ENCODE peak calls at places on chromosome 22, in seven cellular contexts. J, D, C, A, W, U and E are unnamed samples. For H3K36me3, the result is how much of the 10 kb centered on the place peaks cover.

GRCh38 chr22:35649026-35649553 is 844 bp downstream of the APOL6 start:
- DNase-seq in J (no peak), D (no peak), C (no peak), A (no peak), W (no peak), U (no peak), E (no peak)

GRCh38 chr22:47381240-47381639 is 618.8 kb downstream of the TBC1D22A start:
- DNase-seq in J (no peak), D (no peak), C (no peak), A (no peak), W (no peak), U (no peak), E (no peak)

GRCh38 chr22:49865156-49865555 is 11.5 kb downstream of the ZBED4 start:
- DNase-seq in J (no peak), D (no peak), C (no peak), A (no peak), W (no peak), U (no peak), E (no peak)

GRCh38 chr22:47366026-47366767 is 603.7 kb downstream of the TBC1D22A start:
- DNase-seq in J (no peak), D (no peak), C (no peak), A (peak), W (no peak), U (peak), E (no peak)

GRCh38 chr22:38419864-38420172 is 35.2 kb downstream of the KCNJ4 start:
- DNase-seq in J (no peak), D (no peak), C (no peak), A (no peak), W (no peak), U (no peak), E (no peak)

GRCh38 chr22:19004471-19004870 is 68.4 kb upstream of the PRODH start:
- DNase-seq in J (no peak), D (no peak), C (no peak), A (no peak), W (no peak), U (no peak), E (no peak)

GRCh38 chr22:25644122-25644521 is 79.6 kb downstream of the GRK3 start:
- DNase-seq in J (peak), D (peak), C (no peak), A (no peak), W (no peak), U (no peak), E (no peak)

GRCh38 chr22:25067851-25068421 is 115.4 kb downstream of the KIAA1671 start:
- DNase-seq in J (no peak), D (no peak), C (no peak), A (peak), W (no peak), U (no peak), E (no peak)

GRCh38 chr22:39349506-39349966 is 255 bp upstream of the SYNGR1 start:
- DNase-seq in J (no peak), D (no peak), C (peak), A (peak), W (no peak), U (peak), E (peak)

GRCh38 chr22:35970601-35971417 is 57.8 kb downstream of the RBFOX2 start:
- DNase-seq in J (no peak), D (no peak), C (no peak), A (no peak), W (no peak), U (no peak), E (no peak)

GRCh38 chr22:25146311-25146710 is 53.3 kb upstream of the CRYBB3 start:
- DNase-seq in J (no peak), D (no peak), C (no peak), A (no peak), W (no peak), U (no peak), E (no peak)

GRCh38 chr22:27596133-27596905 is 205.2 kb downstream of the MN1 start:
- DNase-seq in J (no peak), D (peak), C (no peak), A (no peak), W (no peak), U (no peak), E (no peak)

GRCh38 chr22:30649430-30650007 is 13.9 kb downstream of the SLC35E4 start:
- DNase-seq in J (peak), D (peak), C (peak), A (peak), W (peak), U (no peak), E (peak)

GRCh38 chr22:35380537-35381423 is at the start of gene HMOX1:
- DNase-seq in J (peak), D (peak), C (peak), A (peak), W (peak), U (peak), E (peak)

GRCh38 chr22:17910561-17911311 is 113.6 kb downstream of the MICAL3 start:
- DNase-seq in J (peak), D (peak), C (peak), A (no peak), W (no peak), U (peak), E (no peak)

GRCh38 chr22:47176573-47177333 is 414.3 kb downstream of the TBC1D22A start:
- DNase-seq in J (no peak), D (no peak), C (peak), A (no peak), W (no peak), U (no peak), E (peak)

GRCh38 chr22:35218079-35218478 is 39.2 kb upstream of the HMGXB4 start:
- DNase-seq in J (peak), D (peak), C (peak), A (no peak), W (no peak), U (no peak), E (no peak)

GRCh38 chr22:48071828-48072227 is 1309.4 kb downstream of the TBC1D22A start:
- DNase-seq in J (no peak), D (no peak), C (no peak), A (no peak), W (no peak), U (no peak), E (no peak)

GRCh38 chr22:39128508-39128907 is 24.0 kb downstream of the CBX7 start:
- DNase-seq in J (no peak), D (no peak), C (no peak), A (no peak), W (no peak), U (no peak), E (no peak)

GRCh38 chr22:40588726-40589125 is 47.8 kb downstream of the MRTFA start:
- DNase-seq in J (peak), D (peak), C (no peak), A (no peak), W (no peak), U (no peak), E (no peak)

GRCh38 chr22:19974233-19974861 is 32.7 kb upstream of the TXNRD2 start:
- DNase-seq in J (peak), D (peak), C (peak), A (peak), W (peak), U (peak), E (no peak)

GRCh38 chr22:17400305-17400704 is 31.0 kb downstream of the CECR2 start:
- DNase-seq in J (no peak), D (no peak), C (no peak), A (no peak), W (no peak), U (no peak), E (no peak)

GRCh38 chr22:44818727-44819126 is 66.4 kb downstream of the ARHGAP8 start:
- DNase-seq in J (no peak), D (no peak), C (peak), A (no peak), W (no peak), U (no peak), E (no peak)

GRCh38 chr22:44813416-44813815 is 61.0 kb downstream of the ARHGAP8 start:
- DNase-seq in J (no peak), D (no peak), C (peak), A (no peak), W (no peak), U (no peak), E (no peak)

GRCh38 chr22:44816141-44816540 is 63.8 kb downstream of the ARHGAP8 start:
- DNase-seq in J (no peak), D (no peak), C (peak), A (no peak), W (no peak), U (no peak), E (no peak)

GRCh38 chr22:44814266-44815098 is 62.1 kb downstream of the ARHGAP8 start:
- DNase-seq in J (no peak), D (no peak), C (peak), A (no peak), W (no peak), U (no peak), E (no peak)

GRCh38 chr22:44815099-44816070 is 63.0 kb downstream of the ARHGAP8 start:
- DNase-seq in J (no peak), D (no peak), C (peak), A (no peak), W (no peak), U (no peak), E (no peak)
- TF ChIP-seq CTCF in J (no peak), D (no peak), C (no peak), A (no peak), W (no peak), U (no peak), E (no peak)

DNA sequence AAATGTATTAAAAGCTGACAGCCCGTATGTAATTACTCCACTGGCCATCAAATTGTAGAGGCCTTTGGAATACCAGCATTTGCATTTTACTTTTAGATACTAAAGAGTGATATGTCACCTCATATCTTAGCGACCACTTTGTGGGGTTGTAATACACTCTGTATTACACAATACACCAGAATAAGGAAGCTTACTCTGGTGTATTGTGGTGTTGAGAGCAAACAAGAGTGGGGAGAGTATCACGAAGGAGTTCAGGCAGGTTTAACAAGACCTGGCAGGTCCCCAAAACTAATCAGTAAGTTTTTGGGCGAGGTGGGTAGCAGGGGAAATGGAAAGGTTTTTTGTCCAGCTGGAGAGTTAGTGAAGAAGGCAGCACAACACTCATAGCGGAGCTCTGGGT is 3.2 kb downstream of the NUP50 start:
- DNase-seq in J (no peak), D (no peak), C (no peak), A (no peak), W (no peak), U (no peak), E (no peak)
- H3K36me3 ChIP-seq in J (under half), D (under half), C (half or more), A (under half), W (under half), U (under half), E (under half)

DNA sequence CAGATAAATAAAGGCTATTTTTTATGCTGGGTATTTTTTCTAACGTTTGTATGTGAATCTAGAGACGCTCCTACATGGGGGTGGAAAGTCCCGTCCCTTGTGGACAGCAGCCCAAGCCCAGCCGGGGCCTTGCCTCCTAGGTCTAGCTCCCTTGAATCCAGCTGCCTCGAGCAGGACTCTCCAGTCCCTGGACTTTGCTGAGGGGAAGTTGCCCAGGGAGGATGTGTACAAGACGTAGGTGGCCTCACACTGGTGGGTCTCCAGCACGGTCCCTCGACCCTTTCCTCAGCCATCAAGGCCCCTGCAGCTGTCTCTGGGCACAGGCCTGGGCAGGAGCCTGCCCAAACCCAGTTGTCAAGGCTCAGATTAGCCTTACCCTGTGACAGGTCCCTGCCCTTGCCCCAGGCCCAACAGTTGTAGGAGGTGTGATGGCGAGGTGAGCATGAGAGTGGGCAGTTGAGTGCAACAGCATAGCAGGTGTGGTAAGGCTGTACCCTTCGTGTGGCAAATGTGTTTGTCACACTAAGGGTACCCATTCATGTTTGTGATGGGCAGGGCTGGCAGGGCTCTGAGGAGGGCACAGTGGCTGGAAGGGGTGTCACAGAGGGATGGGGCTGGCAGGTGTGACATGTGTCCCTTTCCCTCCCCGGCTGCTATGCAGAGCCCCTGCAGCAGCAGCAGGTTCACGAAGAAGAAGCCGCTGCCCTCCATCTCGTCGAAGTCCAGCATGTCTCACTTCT is 3.4 kb downstream of the CCDC116 start:
- DNase-seq in J (no peak), D (no peak), C (no peak), A (no peak), W (no peak), U (no peak), E (no peak)
- TF ChIP-seq CTCF in J (no peak), D (no peak), C (no peak), A (no peak), W (no peak), U (no peak), E (no peak)

DNA sequence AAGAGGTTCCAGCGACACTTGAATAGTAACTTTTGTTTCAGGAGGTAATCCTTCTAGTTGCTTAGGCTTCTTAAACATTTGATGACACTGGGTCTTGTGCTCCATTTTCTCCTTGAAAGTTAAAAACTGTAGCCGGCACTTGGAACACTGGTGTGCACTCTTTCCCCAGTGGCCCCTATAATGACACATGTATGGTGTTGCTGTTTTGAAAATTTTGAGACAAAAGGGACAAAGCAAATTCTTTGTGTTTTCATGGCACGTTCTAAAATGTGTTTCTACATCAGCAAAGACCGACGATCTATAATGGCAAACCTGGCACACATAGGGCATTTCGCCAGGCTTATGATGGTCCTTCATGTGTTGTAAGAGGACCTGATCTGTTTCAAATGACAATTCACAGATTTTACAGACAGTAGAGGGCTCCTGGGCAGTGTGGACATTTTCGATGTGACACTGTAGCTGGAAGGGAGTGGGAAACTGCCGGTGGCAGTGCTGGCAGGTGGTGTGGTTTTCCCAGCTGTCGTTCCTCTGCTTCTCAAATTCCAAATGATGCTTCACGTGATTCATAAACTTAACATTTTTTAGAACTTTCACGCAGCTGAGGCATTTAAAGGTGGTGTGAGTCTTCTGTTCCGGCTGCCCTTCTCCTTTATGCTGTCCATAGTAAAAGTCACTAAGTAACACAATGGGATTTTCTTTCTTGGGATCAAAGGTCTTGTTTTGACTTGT is 20.5 kb downstream of the ZNF280B start:
- DNase-seq in J (no peak), D (no peak), C (no peak), A (no peak), W (no peak), U (no peak), E (no peak)
- H3K36me3 ChIP-seq in J (under half), D (under half), C (half or more), A (under half), W (under half), U (under half), E (under half)

DNA sequence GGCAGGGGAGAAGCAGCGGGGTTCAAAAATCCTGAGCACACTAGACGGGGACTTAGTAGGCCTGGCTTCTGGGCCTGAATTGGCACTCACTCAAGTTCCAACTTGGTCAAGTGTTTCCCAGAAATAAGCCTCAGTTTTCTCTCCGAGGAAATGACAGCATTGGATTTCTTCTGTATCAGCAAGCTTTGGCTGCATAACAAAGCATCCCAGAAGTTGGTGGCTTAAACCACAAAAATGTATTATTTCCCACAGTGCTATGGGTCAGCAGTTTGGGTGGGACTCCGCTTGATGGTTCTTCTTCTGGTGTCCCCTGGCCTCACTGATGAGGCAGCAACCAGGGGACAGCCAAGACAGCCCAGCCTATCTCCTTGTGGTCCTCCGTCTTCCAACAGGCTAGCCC is 1.6 kb upstream of the CYTH4 start:
- DNase-seq in J (no peak), D (no peak), C (no peak), A (no peak), W (no peak), U (no peak), E (no peak)
- TF ChIP-seq CTCF in J (no peak), D (no peak), C (no peak), A (no peak), W (no peak), U (no peak), E (no peak)

GRCh38 chr22:42813501-42813900 is 43.6 kb downstream of the ARFGAP3 start:
- DNase-seq in J (no peak), D (no peak), C (no peak), A (no peak), W (no peak), U (no peak), E (no peak)
- H3K36me3 ChIP-seq in J (under half), D (under half), C (half or more), A (under half), W (under half), U (under half), E (under half)